ENCODE peak calls at places on chromosomes 4 and X, in seven cellular contexts. One of them, this sample, is unnamed.
A peak's percentile ranks its signal among the peaks of the same experiment; 100 is the strongest.

GRCh38 chr4:37876156-37876555 is 14.7 kb upstream of the TBC1D1 start:
- DNase-seq in ELR: no peak
- DNase-seq in activated T-cell treated with anti-CD3 and anti-CD28 coated beads, Interleukin-2, amount 50 U/mL, for 72 hours: no peak
- DNase-seq in head of caudate nucleus: no peak
- DNase-seq in bronchial epithelial cell: no peak
- DNase-seq in NCI-H187 treated with DMSO at 0.1 percent for 48 hours: no peak
- DNase-seq in HS-5: no peak
- DNase-seq in this sample: no peak

GRCh38 chr4:824461-825062 is 1.4 kb downstream of the CPLX1 start:
- DNase-seq in ELR: no peak
- DNase-seq in activated T-cell treated with anti-CD3 and anti-CD28 coated beads, Interleukin-2, amount 50 U/mL, for 72 hours: no peak
- DNase-seq in head of caudate nucleus: no peak
- DNase-seq in bronchial epithelial cell: no peak
- DNase-seq in NCI-H187 treated with DMSO at 0.1 percent for 48 hours: no peak
- DNase-seq in HS-5: no peak
- DNase-seq in this sample: no peak

GRCh38 chr4:1731180-1731579 is 9.9 kb downstream of the TACC3 start:
- DNase-seq in ELR: peak; percentile 70
- DNase-seq in activated T-cell treated with anti-CD3 and anti-CD28 coated beads, Interleukin-2, amount 50 U/mL, for 72 hours: no peak
- DNase-seq in head of caudate nucleus: no peak
- DNase-seq in bronchial epithelial cell: peak; percentile 86
- DNase-seq in NCI-H187 treated with DMSO at 0.1 percent for 48 hours: no peak
- DNase-seq in HS-5: no peak
- DNase-seq in this sample: no peak

GRCh38 chr4:156686120-156686519 is 285.5 kb downstream of the PDGFC start:
- DNase-seq in ELR: peak; percentile 56
- DNase-seq in activated T-cell treated with anti-CD3 and anti-CD28 coated beads, Interleukin-2, amount 50 U/mL, for 72 hours: no peak
- DNase-seq in head of caudate nucleus: no peak
- DNase-seq in bronchial epithelial cell: peak; percentile 79
- DNase-seq in NCI-H187 treated with DMSO at 0.1 percent for 48 hours: no peak
- DNase-seq in HS-5: peak; percentile 62
- DNase-seq in this sample: no peak

GRCh38 chr4:148563684-148564083 is 121.5 kb upstream of the NR3C2 start:
- DNase-seq in ELR: no peak
- DNase-seq in activated T-cell treated with anti-CD3 and anti-CD28 coated beads, Interleukin-2, amount 50 U/mL, for 72 hours: no peak
- DNase-seq in head of caudate nucleus: no peak
- DNase-seq in bronchial epithelial cell: peak; percentile 74
- DNase-seq in NCI-H187 treated with DMSO at 0.1 percent for 48 hours: no peak
- DNase-seq in HS-5: no peak
- DNase-seq in this sample: no peak

GRCh38 chrX:22760513-22761057 is 239.2 kb upstream of the DDX53 start:
- DNase-seq in ELR: peak; percentile 10
- DNase-seq in activated T-cell treated with anti-CD3 and anti-CD28 coated beads, Interleukin-2, amount 50 U/mL, for 72 hours: no peak
- DNase-seq in head of caudate nucleus: no peak
- DNase-seq in bronchial epithelial cell: no peak
- DNase-seq in NCI-H187 treated with DMSO at 0.1 percent for 48 hours: no peak
- DNase-seq in HS-5: no peak
- DNase-seq in this sample: no peak

GRCh38 chrX:20968996-20969395 is 405.2 kb upstream of the CNKSR2 start:
- DNase-seq in ELR: no peak
- DNase-seq in activated T-cell treated with anti-CD3 and anti-CD28 coated beads, Interleukin-2, amount 50 U/mL, for 72 hours: no peak
- DNase-seq in head of caudate nucleus: no peak
- DNase-seq in bronchial epithelial cell: peak; percentile 35
- DNase-seq in NCI-H187 treated with DMSO at 0.1 percent for 48 hours: no peak
- DNase-seq in HS-5: no peak
- DNase-seq in this sample: no peak

GRCh38 chrX:123184199-123184857 is at the start of gene GRIA3:
- DNase-seq in ELR: no peak
- DNase-seq in activated T-cell treated with anti-CD3 and anti-CD28 coated beads, Interleukin-2, amount 50 U/mL, for 72 hours: no peak
- DNase-seq in head of caudate nucleus: peak; percentile 43
- DNase-seq in bronchial epithelial cell: peak; percentile 22
- DNase-seq in NCI-H187 treated with DMSO at 0.1 percent for 48 hours: no peak
- DNase-seq in HS-5: no peak
- DNase-seq in this sample: peak; percentile 38

GRCh38 chr4:3036131-3036952 is 38.0 kb downstream of the HTT-AS start:
- DNase-seq in ELR: no peak
- DNase-seq in activated T-cell treated with anti-CD3 and anti-CD28 coated beads, Interleukin-2, amount 50 U/mL, for 72 hours: no peak
- DNase-seq in head of caudate nucleus: no peak
- DNase-seq in bronchial epithelial cell: no peak
- DNase-seq in NCI-H187 treated with DMSO at 0.1 percent for 48 hours: no peak
- DNase-seq in HS-5: no peak
- DNase-seq in this sample: no peak

GRCh38 chr4:76801621-76802545 is 96.1 kb downstream of the SOWAHB start:
- DNase-seq in ELR: no peak
- DNase-seq in activated T-cell treated with anti-CD3 and anti-CD28 coated beads, Interleukin-2, amount 50 U/mL, for 72 hours: no peak
- DNase-seq in head of caudate nucleus: no peak
- DNase-seq in bronchial epithelial cell: no peak
- DNase-seq in NCI-H187 treated with DMSO at 0.1 percent for 48 hours: no peak
- DNase-seq in HS-5: no peak
- DNase-seq in this sample: no peak

GRCh38 chr4:185237185-185237584 is 27.8 kb downstream of the SNX25 start:
- DNase-seq in ELR: no peak
- DNase-seq in activated T-cell treated with anti-CD3 and anti-CD28 coated beads, Interleukin-2, amount 50 U/mL, for 72 hours: no peak
- DNase-seq in head of caudate nucleus: no peak
- DNase-seq in bronchial epithelial cell: no peak
- DNase-seq in NCI-H187 treated with DMSO at 0.1 percent for 48 hours: no peak
- DNase-seq in HS-5: no peak
- DNase-seq in this sample: no peak

GRCh38 chr4:148103647-148104355 is 338.4 kb downstream of the NR3C2 start:
- DNase-seq in ELR: no peak
- DNase-seq in activated T-cell treated with anti-CD3 and anti-CD28 coated beads, Interleukin-2, amount 50 U/mL, for 72 hours: no peak
- DNase-seq in head of caudate nucleus: no peak
- DNase-seq in bronchial epithelial cell: no peak
- DNase-seq in NCI-H187 treated with DMSO at 0.1 percent for 48 hours: no peak
- DNase-seq in HS-5: no peak
- DNase-seq in this sample: no peak

GRCh38 chr4:68267433-68267944 is 22.0 kb upstream of the TMPRSS11B start:
- DNase-seq in ELR: peak; percentile 55
- DNase-seq in activated T-cell treated with anti-CD3 and anti-CD28 coated beads, Interleukin-2, amount 50 U/mL, for 72 hours: no peak
- DNase-seq in head of caudate nucleus: no peak
- DNase-seq in bronchial epithelial cell: peak; percentile 43
- DNase-seq in NCI-H187 treated with DMSO at 0.1 percent for 48 hours: no peak
- DNase-seq in HS-5: no peak
- DNase-seq in this sample: no peak

GRCh38 chr4:186227221-186227620 is at the start of gene KLKB1:
- DNase-seq in ELR: no peak
- DNase-seq in activated T-cell treated with anti-CD3 and anti-CD28 coated beads, Interleukin-2, amount 50 U/mL, for 72 hours: no peak
- DNase-seq in head of caudate nucleus: no peak
- DNase-seq in bronchial epithelial cell: peak; percentile 27
- DNase-seq in NCI-H187 treated with DMSO at 0.1 percent for 48 hours: no peak
- DNase-seq in HS-5: no peak
- DNase-seq in this sample: no peak

GRCh38 chr4:152266831-152267480 is 268.9 kb downstream of the FBXW7 start:
- DNase-seq in ELR: peak; percentile 8
- DNase-seq in activated T-cell treated with anti-CD3 and anti-CD28 coated beads, Interleukin-2, amount 50 U/mL, for 72 hours: no peak
- DNase-seq in head of caudate nucleus: no peak
- DNase-seq in bronchial epithelial cell: peak; percentile 38
- DNase-seq in NCI-H187 treated with DMSO at 0.1 percent for 48 hours: no peak
- DNase-seq in HS-5: no peak
- DNase-seq in this sample: no peak

GRCh38 chr4:3703677-3704521 is 62.3 kb upstream of the ADRA2C start:
- DNase-seq in ELR: no peak
- DNase-seq in activated T-cell treated with anti-CD3 and anti-CD28 coated beads, Interleukin-2, amount 50 U/mL, for 72 hours: no peak
- DNase-seq in head of caudate nucleus: no peak
- DNase-seq in bronchial epithelial cell: no peak
- DNase-seq in NCI-H187 treated with DMSO at 0.1 percent for 48 hours: no peak
- DNase-seq in HS-5: no peak
- DNase-seq in this sample: no peak

GRCh38 chrX:151982217-151982616 is 7.7 kb upstream of the GABRE start:
- DNase-seq in ELR: peak; percentile 74
- DNase-seq in activated T-cell treated with anti-CD3 and anti-CD28 coated beads, Interleukin-2, amount 50 U/mL, for 72 hours: no peak
- DNase-seq in head of caudate nucleus: no peak
- DNase-seq in bronchial epithelial cell: peak; percentile 58
- DNase-seq in NCI-H187 treated with DMSO at 0.1 percent for 48 hours: no peak
- DNase-seq in HS-5: no peak
- DNase-seq in this sample: no peak

GRCh38 chr4:88802138-88802537 is 104.5 kb upstream of the NAP1L5 start:
- DNase-seq in ELR: no peak
- DNase-seq in activated T-cell treated with anti-CD3 and anti-CD28 coated beads, Interleukin-2, amount 50 U/mL, for 72 hours: no peak
- DNase-seq in head of caudate nucleus: no peak
- DNase-seq in bronchial epithelial cell: no peak
- DNase-seq in NCI-H187 treated with DMSO at 0.1 percent for 48 hours: no peak
- DNase-seq in HS-5: no peak
- DNase-seq in this sample: no peak

GRCh38 chrX:30618160-30618765 is 35.0 kb upstream of the GK start:
- DNase-seq in ELR: peak; percentile 17
- DNase-seq in activated T-cell treated with anti-CD3 and anti-CD28 coated beads, Interleukin-2, amount 50 U/mL, for 72 hours: no peak
- DNase-seq in head of caudate nucleus: no peak
- DNase-seq in bronchial epithelial cell: peak; percentile 15
- DNase-seq in NCI-H187 treated with DMSO at 0.1 percent for 48 hours: no peak
- DNase-seq in HS-5: no peak
- DNase-seq in this sample: no peak

GRCh38 chr4:158513246-158513645 is 8.4 kb upstream of the RXFP1 start:
- DNase-seq in ELR: no peak
- DNase-seq in activated T-cell treated with anti-CD3 and anti-CD28 coated beads, Interleukin-2, amount 50 U/mL, for 72 hours: no peak
- DNase-seq in head of caudate nucleus: no peak
- DNase-seq in bronchial epithelial cell: peak; percentile 86
- DNase-seq in NCI-H187 treated with DMSO at 0.1 percent for 48 hours: no peak
- DNase-seq in HS-5: no peak
- DNase-seq in this sample: no peak

GRCh38 chr4:138650917-138651564 is 364.5 kb upstream of the NOCT start:
- DNase-seq in ELR: peak; percentile 94
- DNase-seq in activated T-cell treated with anti-CD3 and anti-CD28 coated beads, Interleukin-2, amount 50 U/mL, for 72 hours: no peak
- DNase-seq in head of caudate nucleus: no peak
- DNase-seq in bronchial epithelial cell: peak; percentile 72
- DNase-seq in NCI-H187 treated with DMSO at 0.1 percent for 48 hours: no peak
- DNase-seq in HS-5: peak; percentile 94
- DNase-seq in this sample: no peak

GRCh38 chr4:125104616-125105015 is 210.1 kb upstream of the FAT4 start:
- DNase-seq in ELR: peak; percentile 37
- DNase-seq in activated T-cell treated with anti-CD3 and anti-CD28 coated beads, Interleukin-2, amount 50 U/mL, for 72 hours: no peak
- DNase-seq in head of caudate nucleus: no peak
- DNase-seq in bronchial epithelial cell: no peak
- DNase-seq in NCI-H187 treated with DMSO at 0.1 percent for 48 hours: no peak
- DNase-seq in HS-5: no peak
- DNase-seq in this sample: no peak

GRCh38 chr4:91830681-91831395 is 472.9 kb upstream of the GRID2 start:
- DNase-seq in ELR: no peak
- DNase-seq in activated T-cell treated with anti-CD3 and anti-CD28 coated beads, Interleukin-2, amount 50 U/mL, for 72 hours: no peak
- DNase-seq in head of caudate nucleus: no peak
- DNase-seq in bronchial epithelial cell: no peak
- DNase-seq in NCI-H187 treated with DMSO at 0.1 percent for 48 hours: no peak
- DNase-seq in HS-5: no peak
- DNase-seq in this sample: no peak

GRCh38 chrX:12984629-12985303 is 9.9 kb downstream of the TMSB4X start:
- DNase-seq in ELR: peak; percentile 30
- DNase-seq in activated T-cell treated with anti-CD3 and anti-CD28 coated beads, Interleukin-2, amount 50 U/mL, for 72 hours: peak; percentile 68
- DNase-seq in head of caudate nucleus: no peak
- DNase-seq in bronchial epithelial cell: peak; percentile 83
- DNase-seq in NCI-H187 treated with DMSO at 0.1 percent for 48 hours: no peak
- DNase-seq in HS-5: no peak
- DNase-seq in this sample: no peak

GRCh38 chrX:20354505-20354904 is 87.8 kb upstream of the RPS6KA3 start:
- DNase-seq in ELR: no peak
- DNase-seq in activated T-cell treated with anti-CD3 and anti-CD28 coated beads, Interleukin-2, amount 50 U/mL, for 72 hours: no peak
- DNase-seq in head of caudate nucleus: no peak
- DNase-seq in bronchial epithelial cell: no peak
- DNase-seq in NCI-H187 treated with DMSO at 0.1 percent for 48 hours: no peak
- DNase-seq in HS-5: no peak
- DNase-seq in this sample: no peak

GRCh38 chr4:55356991-55357461 is 11.0 kb downstream of the SRD5A3 start:
- DNase-seq in ELR: peak; percentile 44
- DNase-seq in activated T-cell treated with anti-CD3 and anti-CD28 coated beads, Interleukin-2, amount 50 U/mL, for 72 hours: no peak
- DNase-seq in head of caudate nucleus: no peak
- DNase-seq in bronchial epithelial cell: peak; percentile 53
- DNase-seq in NCI-H187 treated with DMSO at 0.1 percent for 48 hours: no peak
- DNase-seq in HS-5: no peak
- DNase-seq in this sample: no peak

GRCh38 chrX:13923289-13923688 is 106.4 kb upstream of the GPM6B start:
- DNase-seq in ELR: no peak
- DNase-seq in activated T-cell treated with anti-CD3 and anti-CD28 coated beads, Interleukin-2, amount 50 U/mL, for 72 hours: no peak
- DNase-seq in head of caudate nucleus: no peak
- DNase-seq in bronchial epithelial cell: no peak
- DNase-seq in NCI-H187 treated with DMSO at 0.1 percent for 48 hours: no peak
- DNase-seq in HS-5: no peak
- DNase-seq in this sample: no peak

GRCh38 chrX:14476169-14476568 is 53.2 kb upstream of the GLRA2 start:
- DNase-seq in ELR: no peak
- DNase-seq in activated T-cell treated with anti-CD3 and anti-CD28 coated beads, Interleukin-2, amount 50 U/mL, for 72 hours: no peak
- DNase-seq in head of caudate nucleus: no peak
- DNase-seq in bronchial epithelial cell: no peak
- DNase-seq in NCI-H187 treated with DMSO at 0.1 percent for 48 hours: no peak
- DNase-seq in HS-5: no peak
- DNase-seq in this sample: no peak

GRCh38 chrX:14027031-14027430 is 2.7 kb downstream of the GEMIN8 start:
- DNase-seq in ELR: peak; percentile 35
- DNase-seq in activated T-cell treated with anti-CD3 and anti-CD28 coated beads, Interleukin-2, amount 50 U/mL, for 72 hours: no peak
- DNase-seq in head of caudate nucleus: peak; percentile 73
- DNase-seq in bronchial epithelial cell: peak; percentile 49
- DNase-seq in NCI-H187 treated with DMSO at 0.1 percent for 48 hours: no peak
- DNase-seq in HS-5: no peak
- DNase-seq in this sample: peak; percentile 55

GRCh38 chr4:119314356-119314755 is 7.6 kb downstream of the FABP2 start:
- DNase-seq in ELR: peak; percentile 65
- DNase-seq in activated T-cell treated with anti-CD3 and anti-CD28 coated beads, Interleukin-2, amount 50 U/mL, for 72 hours: peak; percentile 13
- DNase-seq in head of caudate nucleus: peak; percentile 20
- DNase-seq in bronchial epithelial cell: peak; percentile 47
- DNase-seq in NCI-H187 treated with DMSO at 0.1 percent for 48 hours: peak; percentile 1
- DNase-seq in HS-5: no peak
- DNase-seq in this sample: peak; percentile 2

GRCh38 chrX:2501246-2502102 is 698 bp upstream of the DHRSX start:
- DNase-seq in ELR: no peak
- DNase-seq in activated T-cell treated with anti-CD3 and anti-CD28 coated beads, Interleukin-2, amount 50 U/mL, for 72 hours: no peak
- DNase-seq in head of caudate nucleus: no peak
- DNase-seq in bronchial epithelial cell: no peak
- DNase-seq in NCI-H187 treated with DMSO at 0.1 percent for 48 hours: no peak
- DNase-seq in HS-5: no peak
- DNase-seq in this sample: no peak

GRCh38 chr4:2141022-2141761 is 82.1 kb downstream of the NAT8L start:
- DNase-seq in ELR: no peak
- DNase-seq in activated T-cell treated with anti-CD3 and anti-CD28 coated beads, Interleukin-2, amount 50 U/mL, for 72 hours: no peak
- DNase-seq in head of caudate nucleus: no peak
- DNase-seq in bronchial epithelial cell: no peak
- DNase-seq in NCI-H187 treated with DMSO at 0.1 percent for 48 hours: no peak
- DNase-seq in HS-5: no peak
- DNase-seq in this sample: no peak

GRCh38 chrX:34656467-34656841 is 631 bp downstream of the TMEM47 start:
- DNase-seq in ELR: peak; percentile 10
- DNase-seq in activated T-cell treated with anti-CD3 and anti-CD28 coated beads, Interleukin-2, amount 50 U/mL, for 72 hours: no peak
- DNase-seq in head of caudate nucleus: no peak
- DNase-seq in bronchial epithelial cell: no peak
- DNase-seq in NCI-H187 treated with DMSO at 0.1 percent for 48 hours: no peak
- DNase-seq in HS-5: no peak
- DNase-seq in this sample: no peak

GRCh38 chrX:276588-277171 is 4.5 kb upstream of the PLCXD1 start:
- DNase-seq in ELR: peak; percentile 93
- DNase-seq in activated T-cell treated with anti-CD3 and anti-CD28 coated beads, Interleukin-2, amount 50 U/mL, for 72 hours: peak; percentile 23
- DNase-seq in head of caudate nucleus: no peak
- DNase-seq in bronchial epithelial cell: peak; percentile 78
- DNase-seq in NCI-H187 treated with DMSO at 0.1 percent for 48 hours: no peak
- DNase-seq in HS-5: peak; percentile 39
- DNase-seq in this sample: no peak

GRCh38 chr4:156971168-156971601 is 414 bp downstream of the PDGFC start:
- DNase-seq in ELR: no peak
- DNase-seq in activated T-cell treated with anti-CD3 and anti-CD28 coated beads, Interleukin-2, amount 50 U/mL, for 72 hours: no peak
- DNase-seq in head of caudate nucleus: no peak
- DNase-seq in bronchial epithelial cell: no peak
- DNase-seq in NCI-H187 treated with DMSO at 0.1 percent for 48 hours: no peak
- DNase-seq in HS-5: no peak
- DNase-seq in this sample: no peak

This sample was measured in occipital lobe.